ENCODE peak calls at places on chromosomes 4 and X, in ten cellular contexts. H is brain microvascular endothelial cell, G is heart left ventricle, M is endothelial cell, O is foreskin fibroblast, Z is RWPE2, Y is fibroblast of the aortic adventitia, T is PC-9, R is fibroblast of lung, U is activated B cell treated with CpG ODN at 0.5 μM for 24 hours. K is an unnamed sample.

GRCh38 chrX:135512508-135513139 is 7.8 kb upstream of the INTS6L start:
- DNase-seq in H (no peak), G (no peak), O (no peak), R (no peak), M (no peak), T (no peak), Z (no peak), Y (no peak), U (no peak), K (no peak)

GRCh38 chrX:129755779-129756650 is 17.2 kb downstream of the XPNPEP2 start:
- DNase-seq in R (no peak), U (no peak), Y (no peak), O (no peak), Z (no peak), M (no peak), G (no peak), T (no peak), H (no peak), K (no peak)

GRCh38 chrX:38654302-38654701 is 93.0 kb downstream of the TSPAN7 start:
- DNase-seq in G (no peak), R (peak), Y (peak), H (peak), U (no peak), M (peak), Z (no peak), T (no peak), O (peak), K (no peak)

GRCh38 chr4:4269326-4269725 is 20.6 kb downstream of the LYAR start:
- DNase-seq in Y (no peak), U (no peak), R (no peak), O (no peak), T (no peak), G (no peak), Z (no peak), H (no peak), M (no peak), K (no peak)

GRCh38 chr4:22850055-22850454 is 157.3 kb downstream of the GBA3 start:
- DNase-seq in Y (no peak), R (no peak), T (no peak), M (no peak), U (no peak), O (no peak), H (no peak), Z (no peak), G (no peak), K (no peak)

GRCh38 chrX:9997524-9997923 is 30.4 kb downstream of the CLDN34 start:
- DNase-seq in H (no peak), Z (no peak), O (no peak), R (no peak), G (no peak), U (no peak), Y (no peak), M (no peak), T (no peak), K (no peak)

GRCh38 chr4:8509311-8509950 is 68.9 kb downstream of the TRMT44 start:
- DNase-seq in Z (peak), G (no peak), U (no peak), R (no peak), O (no peak), Y (no peak), M (no peak), T (no peak), H (no peak), K (no peak)

GRCh38 chr4:11312389-11312788 is 116.3 kb downstream of the HS3ST1 start:
- DNase-seq in R (peak), G (peak), M (no peak), U (no peak), O (peak), H (peak), Z (no peak), T (no peak), Y (peak), K (no peak)

GRCh38 chr4:100582146-100582545 is 64.3 kb upstream of the EMCN start:
- DNase-seq in Y (no peak), T (no peak), O (peak), G (no peak), R (no peak), H (no peak), Z (no peak), U (no peak), M (no peak), K (no peak)

GRCh38 chr4:23814606-23815005 is 75.2 kb downstream of the PPARGC1A start:
- DNase-seq in Y (no peak), M (no peak), Z (no peak), R (peak), H (no peak), U (no peak), T (no peak), O (no peak), G (no peak), K (no peak)

GRCh38 chrX:39614680-39614998 is 483.1 kb downstream of the BCOR start:
- DNase-seq in R (no peak), G (no peak), H (no peak), M (no peak), U (no peak), T (no peak), O (no peak), Y (no peak), Z (no peak), K (no peak)

GRCh38 chr4:30610361-30610760 is 109.8 kb upstream of the PCDH7 start:
- DNase-seq in H (no peak), M (no peak), Y (peak), G (no peak), Z (no peak), U (no peak), O (no peak), R (peak), T (no peak), K (no peak)

GRCh38 chrX:10508891-10509290 is 111.5 kb downstream of the MID1 start:
- DNase-seq in T (no peak), H (no peak), M (no peak), Z (no peak), Y (no peak), G (no peak), O (no peak), R (no peak), U (no peak), K (no peak)

GRCh38 chr4:108171541-108172230 is 3.0 kb upstream of the LEF1 start:
- DNase-seq in T (no peak), U (no peak), O (no peak), G (peak), Y (no peak), R (no peak), Z (no peak), H (no peak), M (peak), K (no peak)

GRCh38 chrX:139803224-139803623 is 95.3 kb upstream of the MCF2 start:
- DNase-seq in U (no peak), G (no peak), Z (no peak), H (no peak), T (no peak), O (no peak), Y (no peak), M (no peak), R (no peak), K (no peak)

GRCh38 chrX:140432328-140433025 is 72.4 kb downstream of the SOX3 start:
- DNase-seq in U (no peak), T (no peak), R (peak), M (no peak), Z (no peak), H (no peak), Y (peak), O (no peak), G (peak), K (no peak)

GRCh38 chrX:124863303-124863702 is 456.4 kb upstream of the TEX13C start:
- DNase-seq in O (no peak), Y (no peak), R (no peak), M (peak), H (no peak), U (no peak), Z (no peak), T (no peak), G (no peak), K (no peak)

GRCh38 chr4:118012142-118012541 is 22.1 kb upstream of the NDST3 start:
- DNase-seq in H (no peak), U (no peak), R (no peak), M (no peak), G (no peak), Z (no peak), T (no peak), Y (no peak), O (no peak), K (no peak)

GRCh38 chr4:11743961-11744360 is 315.3 kb upstream of the HS3ST1 start:
- DNase-seq in Z (no peak), O (no peak), Y (no peak), T (no peak), U (no peak), M (no peak), R (no peak), G (no peak), H (no peak), K (no peak)

GRCh38 chrX:134738986-134739744 is 80.9 kb upstream of the PLAC1 start:
- DNase-seq in M (no peak), O (no peak), Y (no peak), U (no peak), R (no peak), Z (no peak), H (no peak), T (no peak), G (no peak), K (no peak)

GRCh38 chr4:184992422-184992821 is 25.9 kb upstream of the HELT start:
- DNase-seq in O (no peak), T (no peak), M (no peak), Y (no peak), H (no peak), G (no peak), R (no peak), Z (no peak), U (no peak), K (no peak)

GRCh38 chr4:84324850-84325249 is 174.2 kb downstream of the NKX6-1 start:
- DNase-seq in Z (no peak), U (no peak), H (no peak), Y (peak), M (no peak), T (no peak), G (no peak), R (no peak), O (no peak), K (no peak)

GRCh38 chr4:2074588-2074987 is 15.5 kb downstream of the NAT8L start:
- DNase-seq in U (no peak), R (no peak), Y (no peak), O (no peak), M (peak), G (no peak), Z (peak), T (no peak), H (no peak), K (no peak)

GRCh38 chrX:21666679-21667078 is 8.5 kb upstream of the KLHL34 start:
- DNase-seq in Y (no peak), M (no peak), U (no peak), G (no peak), R (peak), Z (no peak), T (no peak), H (no peak), O (no peak), K (no peak)

GRCh38 chrX:21509912-21510311 is 135.7 kb downstream of the CNKSR2 start:
- DNase-seq in O (peak), M (no peak), R (peak), G (no peak), Y (peak), Z (no peak), U (no peak), H (no peak), T (no peak), K (no peak)

GRCh38 chrX:37491686-37492085 is 79.8 kb upstream of the LANCL3 start:
- DNase-seq in U (no peak), G (no peak), O (no peak), Z (no peak), R (no peak), Y (no peak), H (no peak), M (no peak), T (no peak), K (no peak)

GRCh38 chr4:15353207-15353606 is 74.6 kb upstream of the C1QTNF7 start:
- DNase-seq in M (no peak), Z (no peak), G (no peak), H (no peak), O (no peak), Y (no peak), U (no peak), T (no peak), R (peak), K (no peak)

GRCh38 chr4:53576676-53577372 is 14.5 kb downstream of the LNX1 start:
- DNase-seq in U (no peak), G (no peak), H (no peak), Z (no peak), Y (peak), M (no peak), R (peak), O (peak), T (peak), K (no peak)

GRCh38 chr4:19051751-19052296 is 1030.3 kb upstream of the LCORL start:
- DNase-seq in Z (no peak), G (no peak), R (no peak), O (peak), U (no peak), M (no peak), T (no peak), Y (no peak), H (no peak), K (no peak)

GRCh38 chr4:39591290-39591689 is 47.4 kb downstream of the SMIM14 start:
- DNase-seq in Y (peak), U (no peak), R (peak), M (no peak), H (no peak), T (peak), O (peak), G (no peak), Z (no peak), K (no peak)

GRCh38 chrX:153726286-153727107 is 1.8 kb downstream of the ABCD1 start:
- DNase-seq in G (peak), M (peak), H (no peak), R (peak), U (peak), Y (peak), O (peak), Z (no peak), T (peak), K (peak)

GRCh38 chr4:76197001-76197743 is 16.5 kb downstream of the SCARB2 start:
- DNase-seq in Y (peak), R (no peak), T (no peak), O (peak), H (peak), U (no peak), G (no peak), Z (no peak), M (no peak), K (no peak)

GRCh38 chr4:84751707-84752106 is 168.8 kb downstream of the CDS1 start:
- DNase-seq in G (no peak), O (peak), U (no peak), R (no peak), T (no peak), Z (no peak), Y (no peak), M (no peak), H (no peak), K (no peak)

GRCh38 chr4:169311643-169312365 is 41.0 kb upstream of the SH3RF1 start:
- DNase-seq in H (peak), O (peak), Z (no peak), M (peak), U (no peak), R (peak), T (no peak), G (peak), Y (peak), K (no peak)

GRCh38 chr4:7434766-7435150 is at the start of gene PSAPL1:
- DNase-seq in O (peak), G (no peak), Z (no peak), M (no peak), R (peak), T (peak), U (no peak), Y (peak), H (peak), K (no peak)

GRCh38 chrX:149568701-149569296 is 18.5 kb downstream of the MAGEA9B start:
- DNase-seq in Z (no peak), O (no peak), H (no peak), U (no peak), M (no peak), R (no peak), Y (no peak), T (no peak), G (no peak), K (no peak)

GRCh38 chrX:131277543-131278115 is 11.5 kb downstream of the IGSF1 start:
- DNase-seq in Y (no peak), H (no peak), T (no peak), O (no peak), M (no peak), R (no peak), U (no peak), Z (no peak), G (no peak), K (no peak)

GRCh38 chr4:153418114-153418513 is 48.0 kb upstream of the TMEM131L start:
- DNase-seq in R (peak), H (no peak), O (peak), T (no peak), U (no peak), G (no peak), Z (no peak), Y (no peak), M (no peak), K (no peak)

GRCh38 chr4:73904491-73904890 is 35.3 kb downstream of the CXCL1 start:
- DNase-seq in R (peak), Y (peak), U (no peak), T (no peak), H (no peak), O (peak), Z (no peak), M (no peak), G (no peak), K (no peak)

DNA sequence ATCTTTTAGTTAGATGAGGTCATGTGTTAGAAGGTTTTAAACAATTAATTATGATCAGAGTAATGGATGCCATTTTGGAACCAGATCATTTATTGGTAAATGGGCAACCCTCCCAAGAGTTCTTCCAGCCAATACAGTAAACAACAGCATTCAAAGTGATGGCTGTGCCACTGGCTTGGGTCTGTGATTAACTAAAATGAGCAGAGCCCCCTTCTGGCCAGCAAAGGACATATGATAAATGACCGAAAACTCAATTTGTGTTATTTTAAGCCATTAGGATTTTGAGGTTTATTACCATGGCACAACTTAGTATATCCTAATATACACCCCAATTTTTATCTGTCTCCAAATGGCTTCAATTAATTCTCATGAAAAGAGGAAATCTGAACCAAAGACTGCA is 90.8 kb upstream of the NPFFR2 start:
- DNase-seq in O (no peak), Z (no peak), R (no peak), U (no peak), H (peak), T (no peak), Y (peak), G (no peak), M (peak), K (no peak)
- TF ChIP-seq CTCF in O (peak), Z (peak), R (no peak), U (no peak), H (peak), T (peak), Y (peak), G (peak), M (peak), K (peak)

DNA sequence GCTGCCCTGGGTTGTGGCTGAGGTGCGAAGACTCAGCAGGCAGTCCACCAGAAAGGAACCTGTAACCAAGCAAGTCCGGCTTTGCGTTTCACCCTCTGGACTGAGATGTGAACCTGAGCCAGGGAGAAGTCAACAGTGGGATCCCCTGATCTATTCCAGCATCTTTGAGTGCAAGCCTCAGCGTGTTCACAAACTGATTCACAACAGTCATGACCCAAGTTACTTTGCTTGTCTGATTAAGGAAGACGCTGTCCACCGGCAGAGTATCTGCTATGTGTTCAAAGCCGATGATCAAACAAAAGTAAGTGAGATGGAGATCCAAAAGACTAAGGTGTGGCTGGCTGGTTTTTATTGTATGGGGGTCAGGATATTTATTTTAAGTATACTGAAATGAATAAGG is 11.3 kb downstream of the TBC1D1 start:
- DNase-seq in G (no peak), M (no peak), R (no peak), T (no peak), U (no peak), Y (no peak), O (no peak), Z (no peak), H (no peak), K (no peak)
- TF ChIP-seq CTCF in G (no peak), M (no peak), R (no peak), T (no peak), U (no peak), Y (no peak), O (no peak), Z (no peak), H (no peak), K (no peak)

GRCh38 chr4:60863442-60863841 is 336.7 kb upstream of the ADGRL3 start:
- DNase-seq in T (no peak), R (no peak), Y (no peak), U (no peak), G (no peak), Z (no peak), M (no peak), H (no peak), O (no peak), K (no peak)
- TF ChIP-seq CTCF in T (no peak), R (no peak), Y (no peak), U (no peak), G (no peak), Z (no peak), M (no peak), H (no peak), O (no peak), K (no peak)

GRCh38 chr4:104899863-104900262 is 246.8 kb upstream of the TET2 start:
- DNase-seq in R (no peak), O (no peak), Z (no peak), H (no peak), U (no peak), M (no peak), G (no peak), T (no peak), Y (no peak), K (no peak)

GRCh38 chr4:104896623-104897296 is 249.9 kb upstream of the TET2 start:
- DNase-seq in M (no peak), H (no peak), G (no peak), Y (no peak), R (no peak), Z (no peak), T (no peak), O (no peak), U (no peak), K (no peak)

GRCh38 chr4:104897297-104897645 is 249.4 kb upstream of the TET2 start:
- DNase-seq in O (no peak), G (no peak), M (no peak), H (no peak), R (no peak), Z (no peak), T (no peak), U (no peak), Y (peak), K (no peak)

GRCh38 chr4:104905546-104905945 is 241.1 kb upstream of the TET2 start:
- DNase-seq in R (peak), H (no peak), G (no peak), Y (peak), U (no peak), Z (no peak), O (no peak), M (no peak), T (no peak), K (no peak)

DNA sequence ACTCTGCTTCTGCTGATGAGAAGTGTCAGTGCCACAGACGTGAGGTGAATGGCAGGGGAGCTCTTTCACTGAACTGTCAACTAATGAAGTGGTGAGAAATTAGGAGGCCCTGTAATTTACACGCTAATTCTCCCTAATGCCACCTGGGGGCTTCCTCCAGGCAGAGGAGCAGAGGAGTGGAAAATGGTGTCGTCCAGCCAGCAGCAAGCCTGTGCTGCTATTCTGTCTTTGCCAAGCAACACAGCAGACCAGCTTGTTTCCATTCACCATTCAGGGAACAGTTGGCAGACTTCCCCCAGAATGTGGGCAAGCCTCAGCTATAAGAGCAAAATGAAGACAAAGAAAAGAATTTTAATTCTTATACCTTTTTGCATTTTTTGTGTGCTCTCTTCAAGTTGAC is 245.2 kb upstream of the TET2 start:
- DNase-seq in Y (peak), U (no peak), G (no peak), H (no peak), T (no peak), R (peak), O (no peak), M (no peak), Z (no peak), K (no peak)
- TF ChIP-seq CTCF in Y (no peak), U (no peak), G (no peak), H (peak), T (no peak), R (no peak), O (no peak), M (no peak), Z (peak), K (no peak)

K was measured in progenitor cell of endocrine pancreas.